ENCODE peak calls at places on chromosomes 7 and 10, in ten cellular contexts. One of them, this sample, is unnamed.

GRCh38 chr10:12823361-12823760 is 178.2 kb downstream of the CCDC3 start:
- DNase-seq in B cell: no peak
- DNase-seq in fibroblast of mammary gland: no peak
- DNase-seq in PC-9: no peak
- DNase-seq in neural crest cell: no peak
- DNase-seq in psoas muscle: no peak
- DNase-seq in lower lobe of right lung: no peak
- DNase-seq in choroid plexus epithelial cell: no peak
- DNase-seq in uterus: no peak
- DNase-seq in HL-60: no peak
- DNase-seq in this sample: no peak

GRCh38 chr7:50068850-50069551 is 24.0 kb downstream of the ZPBP start:
- DNase-seq in B cell: no peak
- DNase-seq in fibroblast of mammary gland: peak
- DNase-seq in PC-9: peak
- DNase-seq in neural crest cell: no peak
- DNase-seq in psoas muscle: no peak
- DNase-seq in lower lobe of right lung: no peak
- DNase-seq in choroid plexus epithelial cell: peak
- DNase-seq in uterus: no peak
- DNase-seq in HL-60: no peak
- DNase-seq in this sample: peak

GRCh38 chr7:131911112-131911511 is 354.7 kb upstream of the PODXL start:
- DNase-seq in B cell: no peak
- DNase-seq in fibroblast of mammary gland: no peak
- DNase-seq in PC-9: no peak
- DNase-seq in neural crest cell: no peak
- DNase-seq in psoas muscle: no peak
- DNase-seq in lower lobe of right lung: no peak
- DNase-seq in choroid plexus epithelial cell: no peak
- DNase-seq in uterus: no peak
- DNase-seq in HL-60: no peak
- DNase-seq in this sample: no peak

GRCh38 chr7:113087278-113087998 is 811 bp upstream of the GPR85 start:
- DNase-seq in B cell: no peak
- DNase-seq in fibroblast of mammary gland: peak
- DNase-seq in PC-9: no peak
- DNase-seq in neural crest cell: no peak
- DNase-seq in psoas muscle: no peak
- DNase-seq in lower lobe of right lung: no peak
- DNase-seq in choroid plexus epithelial cell: peak
- DNase-seq in uterus: no peak
- DNase-seq in HL-60: peak
- DNase-seq in this sample: no peak

GRCh38 chr10:19826712-19827111 is 10.5 kb downstream of the PLXDC2 start:
- DNase-seq in B cell: no peak
- DNase-seq in fibroblast of mammary gland: peak
- DNase-seq in PC-9: no peak
- DNase-seq in neural crest cell: no peak
- DNase-seq in psoas muscle: no peak
- DNase-seq in lower lobe of right lung: no peak
- DNase-seq in choroid plexus epithelial cell: peak
- DNase-seq in uterus: no peak
- DNase-seq in HL-60: peak
- DNase-seq in this sample: no peak

GRCh38 chr10:128605180-128605579 is 479.0 kb upstream of the MKI67 start:
- DNase-seq in B cell: no peak
- DNase-seq in fibroblast of mammary gland: no peak
- DNase-seq in PC-9: no peak
- DNase-seq in neural crest cell: no peak
- DNase-seq in psoas muscle: no peak
- DNase-seq in lower lobe of right lung: no peak
- DNase-seq in choroid plexus epithelial cell: no peak
- DNase-seq in uterus: no peak
- DNase-seq in HL-60: no peak
- DNase-seq in this sample: no peak

GRCh38 chr7:84025332-84025927 is 169.2 kb downstream of the SEMA3A start:
- DNase-seq in B cell: no peak
- DNase-seq in fibroblast of mammary gland: peak
- DNase-seq in PC-9: peak
- DNase-seq in neural crest cell: no peak
- DNase-seq in psoas muscle: no peak
- DNase-seq in lower lobe of right lung: no peak
- DNase-seq in choroid plexus epithelial cell: peak
- DNase-seq in uterus: no peak
- DNase-seq in HL-60: no peak
- DNase-seq in this sample: no peak

GRCh38 chr10:71472912-71473311 is 76.2 kb downstream of the CDH23 start:
- DNase-seq in B cell: no peak
- DNase-seq in fibroblast of mammary gland: no peak
- DNase-seq in PC-9: no peak
- DNase-seq in neural crest cell: no peak
- DNase-seq in psoas muscle: no peak
- DNase-seq in lower lobe of right lung: no peak
- DNase-seq in choroid plexus epithelial cell: no peak
- DNase-seq in uterus: peak
- DNase-seq in HL-60: no peak
- DNase-seq in this sample: no peak

GRCh38 chr10:58175990-58176910 is 91.4 kb downstream of the IPMK start:
- DNase-seq in B cell: no peak
- DNase-seq in fibroblast of mammary gland: peak
- DNase-seq in PC-9: no peak
- DNase-seq in neural crest cell: no peak
- DNase-seq in psoas muscle: no peak
- DNase-seq in lower lobe of right lung: no peak
- DNase-seq in choroid plexus epithelial cell: peak
- DNase-seq in uterus: no peak
- DNase-seq in HL-60: no peak
- DNase-seq in this sample: no peak

GRCh38 chr10:58179238-58179637 is 88.5 kb downstream of the IPMK start:
- DNase-seq in B cell: no peak
- DNase-seq in fibroblast of mammary gland: peak
- DNase-seq in PC-9: no peak
- DNase-seq in neural crest cell: no peak
- DNase-seq in psoas muscle: no peak
- DNase-seq in lower lobe of right lung: no peak
- DNase-seq in choroid plexus epithelial cell: peak
- DNase-seq in uterus: no peak
- DNase-seq in HL-60: no peak
- DNase-seq in this sample: no peak

GRCh38 chr10:58178811-58179210 is 88.9 kb downstream of the IPMK start:
- DNase-seq in B cell: no peak
- DNase-seq in fibroblast of mammary gland: peak
- DNase-seq in PC-9: no peak
- DNase-seq in neural crest cell: no peak
- DNase-seq in psoas muscle: no peak
- DNase-seq in lower lobe of right lung: no peak
- DNase-seq in choroid plexus epithelial cell: no peak
- DNase-seq in uterus: no peak
- DNase-seq in HL-60: no peak
- DNase-seq in this sample: no peak

GRCh38 chr10:58174831-58175230 is 92.9 kb downstream of the IPMK start:
- DNase-seq in B cell: no peak
- DNase-seq in fibroblast of mammary gland: no peak
- DNase-seq in PC-9: no peak
- DNase-seq in neural crest cell: no peak
- DNase-seq in psoas muscle: no peak
- DNase-seq in lower lobe of right lung: no peak
- DNase-seq in choroid plexus epithelial cell: no peak
- DNase-seq in uterus: no peak
- DNase-seq in HL-60: no peak
- DNase-seq in this sample: no peak

DNA sequence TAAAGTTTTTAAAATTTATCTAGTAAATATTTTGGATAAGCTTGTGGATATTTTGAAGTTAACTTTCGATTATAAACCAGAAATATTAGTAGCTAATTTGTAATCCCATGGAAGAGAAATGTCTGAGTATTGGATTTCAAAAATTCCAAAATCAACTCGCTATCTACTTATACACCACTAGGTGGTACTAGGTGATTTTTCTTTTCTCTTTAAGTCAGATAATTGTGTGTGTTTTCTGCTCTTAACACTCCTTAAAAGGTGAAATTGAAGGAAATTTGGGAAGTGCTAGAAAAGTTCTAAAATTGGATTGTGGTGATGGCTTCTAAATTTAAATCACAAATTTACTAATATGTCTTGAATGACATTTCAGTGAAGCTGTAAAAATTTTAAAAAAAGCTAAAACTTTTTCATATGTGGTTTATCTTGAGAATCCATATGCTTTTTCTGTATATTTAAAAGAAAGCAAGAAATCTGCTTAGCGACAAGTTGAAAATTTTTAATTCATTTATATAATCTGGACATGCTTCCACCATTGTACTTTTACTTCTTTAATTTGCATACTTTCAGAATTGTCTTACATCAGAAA is 90.2 kb downstream of the IPMK start:
- DNase-seq in B cell: no peak
- DNase-seq in fibroblast of mammary gland: peak
- DNase-seq in PC-9: no peak
- DNase-seq in neural crest cell: no peak
- DNase-seq in psoas muscle: no peak
- DNase-seq in lower lobe of right lung: no peak
- DNase-seq in choroid plexus epithelial cell: peak
- DNase-seq in uterus: no peak
- DNase-seq in HL-60: no peak
- DNase-seq in this sample: no peak
- TF ChIP-seq CTCF in B cell: peak
- TF ChIP-seq CTCF in fibroblast of mammary gland: peak
- TF ChIP-seq CTCF in PC-9: peak
- TF ChIP-seq CTCF in neural crest cell: peak
- TF ChIP-seq CTCF in psoas muscle: peak
- TF ChIP-seq CTCF in lower lobe of right lung: peak
- TF ChIP-seq CTCF in choroid plexus epithelial cell: peak
- TF ChIP-seq CTCF in uterus: peak
- TF ChIP-seq CTCF in HL-60: peak
- TF ChIP-seq CTCF in this sample: peak

DNA sequence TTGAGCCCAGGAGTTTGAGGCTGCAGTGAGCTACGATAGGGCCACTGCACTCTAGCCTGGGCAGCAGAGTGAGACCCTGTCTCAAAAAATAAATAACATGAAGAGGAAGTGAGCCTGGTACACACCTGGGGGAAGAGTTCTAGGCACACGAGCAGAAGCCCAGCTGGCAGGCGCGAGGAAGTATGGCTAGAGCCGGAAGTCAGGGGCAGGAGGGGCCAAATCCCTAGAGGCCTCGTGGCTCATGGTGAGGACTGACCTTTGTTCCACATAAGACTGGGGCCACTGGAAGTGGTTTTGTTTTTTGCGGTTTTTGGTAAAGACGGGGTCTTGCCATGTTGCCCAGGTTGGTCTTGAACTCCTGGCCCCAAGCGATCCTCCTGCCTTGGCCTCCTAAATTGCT is 117.6 kb downstream of the HIP1 start:
- DNase-seq in B cell: no peak
- DNase-seq in fibroblast of mammary gland: no peak
- DNase-seq in PC-9: no peak
- DNase-seq in neural crest cell: no peak
- DNase-seq in psoas muscle: no peak
- DNase-seq in lower lobe of right lung: no peak
- DNase-seq in choroid plexus epithelial cell: no peak
- DNase-seq in uterus: no peak
- DNase-seq in HL-60: peak
- DNase-seq in this sample: no peak
- TF ChIP-seq CTCF in B cell: no peak
- TF ChIP-seq CTCF in fibroblast of mammary gland: no peak
- TF ChIP-seq CTCF in PC-9: no peak
- TF ChIP-seq CTCF in neural crest cell: no peak
- TF ChIP-seq CTCF in psoas muscle: no peak
- TF ChIP-seq CTCF in lower lobe of right lung: no peak
- TF ChIP-seq CTCF in choroid plexus epithelial cell: no peak
- TF ChIP-seq CTCF in uterus: no peak
- TF ChIP-seq CTCF in HL-60: no peak
- TF ChIP-seq CTCF in this sample: no peak

DNA sequence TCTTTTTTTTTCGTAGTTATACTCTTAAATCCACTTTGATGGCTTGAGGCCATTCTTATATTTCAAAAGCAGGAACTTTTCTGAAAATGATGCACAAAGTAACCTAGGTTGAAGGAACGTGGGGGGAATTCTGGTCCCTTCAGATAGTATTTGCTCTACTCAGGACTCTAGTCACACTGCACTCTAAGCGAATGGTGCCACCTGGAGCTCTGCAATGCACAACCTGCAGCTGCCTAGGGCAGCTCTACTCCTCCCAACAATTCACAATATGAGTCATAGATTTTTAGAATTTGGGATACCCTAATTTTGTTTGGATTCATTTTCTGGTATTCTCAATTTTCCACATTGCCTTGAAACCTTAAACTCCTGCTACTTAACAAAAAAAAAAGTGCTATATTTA is 17.3 kb downstream of the SYPL1 start:
- DNase-seq in B cell: no peak
- DNase-seq in fibroblast of mammary gland: no peak
- DNase-seq in PC-9: no peak
- DNase-seq in neural crest cell: no peak
- DNase-seq in psoas muscle: no peak
- DNase-seq in lower lobe of right lung: no peak
- DNase-seq in choroid plexus epithelial cell: no peak
- DNase-seq in uterus: no peak
- DNase-seq in HL-60: no peak
- DNase-seq in this sample: no peak
- TF ChIP-seq CTCF in B cell: peak
- TF ChIP-seq CTCF in fibroblast of mammary gland: no peak
- TF ChIP-seq CTCF in PC-9: peak
- TF ChIP-seq CTCF in neural crest cell: no peak
- TF ChIP-seq CTCF in psoas muscle: no peak
- TF ChIP-seq CTCF in lower lobe of right lung: no peak
- TF ChIP-seq CTCF in choroid plexus epithelial cell: no peak
- TF ChIP-seq CTCF in uterus: no peak
- TF ChIP-seq CTCF in HL-60: no peak
- TF ChIP-seq CTCF in this sample: no peak

GRCh38 chr10:3932597-3933380 is 147.8 kb upstream of the KLF6 start:
- DNase-seq in B cell: no peak
- DNase-seq in fibroblast of mammary gland: no peak
- DNase-seq in PC-9: no peak
- DNase-seq in neural crest cell: no peak
- DNase-seq in psoas muscle: no peak
- DNase-seq in lower lobe of right lung: no peak
- DNase-seq in choroid plexus epithelial cell: no peak
- DNase-seq in uterus: no peak
- DNase-seq in HL-60: no peak
- DNase-seq in this sample: no peak

GRCh38 chr10:3936422-3937040 is 151.5 kb upstream of the KLF6 start:
- DNase-seq in B cell: no peak
- DNase-seq in fibroblast of mammary gland: no peak
- DNase-seq in PC-9: no peak
- DNase-seq in neural crest cell: no peak
- DNase-seq in psoas muscle: no peak
- DNase-seq in lower lobe of right lung: no peak
- DNase-seq in choroid plexus epithelial cell: no peak
- DNase-seq in uterus: no peak
- DNase-seq in HL-60: no peak
- DNase-seq in this sample: no peak

GRCh38 chr10:3935933-3936359 is 150.9 kb upstream of the KLF6 start:
- DNase-seq in B cell: no peak
- DNase-seq in fibroblast of mammary gland: no peak
- DNase-seq in PC-9: no peak
- DNase-seq in neural crest cell: no peak
- DNase-seq in psoas muscle: no peak
- DNase-seq in lower lobe of right lung: no peak
- DNase-seq in choroid plexus epithelial cell: peak
- DNase-seq in uterus: no peak
- DNase-seq in HL-60: no peak
- DNase-seq in this sample: no peak

GRCh38 chr10:3933733-3934132 is 148.7 kb upstream of the KLF6 start:
- DNase-seq in B cell: no peak
- DNase-seq in fibroblast of mammary gland: no peak
- DNase-seq in PC-9: no peak
- DNase-seq in neural crest cell: no peak
- DNase-seq in psoas muscle: no peak
- DNase-seq in lower lobe of right lung: no peak
- DNase-seq in choroid plexus epithelial cell: no peak
- DNase-seq in uterus: no peak
- DNase-seq in HL-60: no peak
- DNase-seq in this sample: no peak

GRCh38 chr10:3935141-3935540 is 150.1 kb upstream of the KLF6 start:
- DNase-seq in B cell: peak
- DNase-seq in fibroblast of mammary gland: peak
- DNase-seq in PC-9: no peak
- DNase-seq in neural crest cell: no peak
- DNase-seq in psoas muscle: peak
- DNase-seq in lower lobe of right lung: no peak
- DNase-seq in choroid plexus epithelial cell: peak
- DNase-seq in uterus: peak
- DNase-seq in HL-60: no peak
- DNase-seq in this sample: peak
- TF ChIP-seq CTCF in B cell: no peak
- TF ChIP-seq CTCF in fibroblast of mammary gland: peak
- TF ChIP-seq CTCF in PC-9: no peak
- TF ChIP-seq CTCF in neural crest cell: no peak
- TF ChIP-seq CTCF in psoas muscle: no peak
- TF ChIP-seq CTCF in lower lobe of right lung: no peak
- TF ChIP-seq CTCF in choroid plexus epithelial cell: peak
- TF ChIP-seq CTCF in uterus: peak
- TF ChIP-seq CTCF in HL-60: no peak
- TF ChIP-seq CTCF in this sample: no peak